ENCODE peak calls at places on chromosomes 4 and X, in ten cellular contexts. A is IMR-90, V is neural progenitor cell, Q is prostate gland, W is HCT116, B is right cardiac atrium, S is A549, C is WERI-Rb-1, Y is breast epithelium, N is H9. D is an unnamed sample. For H3K9me3, the result is how much of the 10 kb centered on the place peaks cover.

GRCh38 chrX:129015381-129015780 is 507.9 kb downstream of the SMARCA1 start:
- DNase-seq in A (no peak), V (no peak), Q (no peak), W (no peak), B (no peak), S (no peak), C (no peak), Y (no peak), N (no peak), D (no peak)

GRCh38 chr4:172830295-172830764 is 338.3 kb upstream of the GALNT7 start:
- DNase-seq in A (peak), V (peak), Q (no peak), W (peak), B (no peak), S (no peak), C (no peak), Y (no peak), N (no peak), D (no peak)

GRCh38 chrX:130726661-130727060 is 176.3 kb downstream of the ENOX2 start:
- DNase-seq in A (peak), V (no peak), Q (no peak), W (no peak), B (no peak), S (no peak), C (no peak), Y (no peak), N (no peak), D (peak)

GRCh38 chr4:69057620-69058409 is 38.5 kb upstream of the UGT2B7 start:
- DNase-seq in A (peak), V (peak), Q (no peak), W (no peak), B (no peak), S (no peak), C (no peak), Y (no peak), N (peak), D (no peak)

GRCh38 chr4:176778491-176778890 is 14.2 kb downstream of the VEGFC start:
- DNase-seq in A (peak), V (no peak), Q (no peak), W (no peak), B (no peak), S (no peak), C (no peak), Y (no peak), N (no peak), D (no peak)

GRCh38 chrX:47843363-47843762 is 6.7 kb downstream of the ZNF81 start:
- DNase-seq in A (no peak), V (no peak), Q (no peak), W (no peak), B (no peak), S (no peak), C (no peak), Y (no peak), N (no peak), D (no peak)

GRCh38 chrX:18984381-18985185 is 669 bp upstream of the PHKA2 start:
- DNase-seq in A (peak), V (peak), Q (peak), W (peak), B (peak), S (peak), C (peak), Y (peak), N (peak), D (peak)

GRCh38 chr4:185149392-185149791 is 6.3 kb downstream of the SLC25A4 start:
- DNase-seq in A (no peak), V (no peak), Q (no peak), W (no peak), B (no peak), S (no peak), C (no peak), Y (no peak), N (no peak), D (no peak)

GRCh38 chrX:131747173-131747572 is 203.3 kb downstream of the OR13H1 start:
- DNase-seq in A (peak), V (no peak), Q (no peak), W (no peak), B (peak), S (peak), C (peak), Y (no peak), N (no peak), D (peak)

GRCh38 chrX:129743835-129744234 is 5.1 kb downstream of the XPNPEP2 start:
- DNase-seq in A (no peak), V (no peak), Q (no peak), W (no peak), B (no peak), S (no peak), C (no peak), Y (no peak), N (no peak), D (no peak)

GRCh38 chrX:134732152-134732551 is 73.9 kb upstream of the PLAC1 start:
- DNase-seq in A (no peak), V (no peak), Q (no peak), W (no peak), B (no peak), S (no peak), C (no peak), Y (no peak), N (no peak), D (no peak)

GRCh38 chr4:174317531-174317930 is 33.8 kb downstream of the CEP44 start:
- DNase-seq in A (peak), V (no peak), Q (no peak), W (no peak), B (no peak), S (no peak), C (no peak), Y (no peak), N (no peak), D (no peak)

GRCh38 chr4:20030108-20030507 is 221.6 kb upstream of the SLIT2 start:
- DNase-seq in A (no peak), V (no peak), Q (no peak), W (no peak), B (no peak), S (no peak), C (no peak), Y (no peak), N (no peak), D (no peak)
- H3K9me3 ChIP-seq in A (under half), V (under half), Q (under half), W (under half), B (under half), S (under half), C (under half), Y (under half), N (under half), D (under half)

DNA sequence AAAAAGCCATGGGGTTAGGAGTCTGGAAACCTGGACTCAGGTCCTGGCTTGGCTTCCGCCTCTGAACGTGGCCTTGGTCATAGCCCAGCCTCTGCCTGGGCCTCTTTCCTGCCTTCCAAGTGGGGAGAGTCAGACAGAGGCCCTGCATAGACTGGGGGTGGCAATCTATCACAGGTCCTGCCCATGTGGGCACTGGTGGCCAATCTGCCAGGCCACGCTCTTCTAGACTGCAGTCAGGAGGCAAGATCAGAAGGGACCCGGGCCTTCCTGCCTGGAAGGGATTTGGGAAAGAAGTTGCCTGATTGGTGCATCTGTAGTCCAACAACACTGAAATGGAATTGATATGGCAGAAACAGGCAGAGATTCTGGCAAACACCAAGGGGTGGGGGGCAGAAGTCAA is 46.1 kb downstream of the CNGA2 start:
- DNase-seq in A (no peak), V (no peak), Q (no peak), W (no peak), B (no peak), S (no peak), C (no peak), Y (no peak), N (no peak), D (no peak)
- H3K9me3 ChIP-seq in A (under half), V (under half), Q (under half), W (under half), B (under half), S (under half), C (under half), Y (under half), N (under half), D (under half)

GRCh38 chrX:110212299-110212698 is 105.6 kb downstream of the AMMECR1 start:
- DNase-seq in A (peak), V (no peak), Q (no peak), W (no peak), B (no peak), S (peak), C (no peak), Y (no peak), N (no peak), D (no peak)

GRCh38 chrX:110210417-110211139 is 107.3 kb downstream of the AMMECR1 start:
- DNase-seq in A (peak), V (no peak), Q (no peak), W (peak), B (no peak), S (peak), C (no peak), Y (no peak), N (no peak), D (no peak)

GRCh38 chrX:110204986-110205385 is 112.9 kb downstream of the AMMECR1 start:
- DNase-seq in A (peak), V (no peak), Q (no peak), W (no peak), B (no peak), S (no peak), C (no peak), Y (no peak), N (no peak), D (no peak)

GRCh38 chrX:110211340-110211739 is 106.5 kb downstream of the AMMECR1 start:
- DNase-seq in A (no peak), V (no peak), Q (no peak), W (no peak), B (no peak), S (no peak), C (no peak), Y (no peak), N (no peak), D (no peak)

DNA sequence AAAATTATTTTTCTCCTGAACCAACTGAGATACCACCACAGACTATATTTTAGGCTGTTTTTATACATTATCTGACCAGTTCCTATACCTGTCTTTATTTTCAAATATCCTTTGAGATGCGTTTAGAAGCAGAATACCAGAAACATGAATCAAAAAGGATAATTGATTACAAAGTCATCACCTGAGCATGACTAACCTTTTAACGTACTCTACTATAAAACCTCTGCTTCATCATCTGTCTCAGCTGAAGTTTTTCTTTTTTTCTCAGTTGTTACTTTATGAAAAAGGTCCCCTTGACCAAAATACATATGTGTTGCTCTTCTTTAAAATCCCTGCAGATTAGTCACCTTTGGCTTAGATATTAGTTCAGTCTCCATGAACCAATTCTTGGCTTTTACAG is 109.8 kb downstream of the AMMECR1 start:
- DNase-seq in A (no peak), V (no peak), Q (no peak), W (no peak), B (no peak), S (no peak), C (no peak), Y (no peak), N (no peak), D (no peak)
- H3K9me3 ChIP-seq in A (under half), V (under half), Q (under half), W (under half), B (under half), S (under half), C (under half), Y (under half), N (under half), D (under half)

DNA sequence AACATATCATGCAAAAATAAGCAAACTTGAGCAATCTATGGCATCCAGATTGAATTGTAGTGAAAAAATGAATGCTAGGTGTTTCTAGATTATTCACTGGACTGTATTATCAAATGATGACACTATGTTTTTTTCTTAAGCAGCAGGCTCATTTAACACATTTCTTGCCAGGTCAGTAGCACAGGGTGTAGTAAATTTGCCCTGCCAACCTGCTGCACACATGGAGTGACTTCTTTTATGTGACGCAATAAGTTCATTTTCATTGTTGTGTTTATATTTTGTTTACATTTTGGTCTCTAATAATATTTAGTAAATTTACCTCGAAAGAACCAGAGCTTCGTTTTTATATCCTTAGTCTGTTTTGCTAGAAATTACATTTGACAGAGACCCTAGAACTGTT is 9.5 kb downstream of the VBP1 start:
- DNase-seq in A (no peak), V (no peak), Q (no peak), W (no peak), B (no peak), S (no peak), C (no peak), Y (no peak), N (no peak), D (no peak)
- H3K9me3 ChIP-seq in A (under half), V (under half), Q (under half), W (under half), B (under half), S (under half), C (under half), Y (under half), N (under half), D (under half)

GRCh38 chr4:26108024-26108423 is 194.0 kb downstream of the SMIM20 start:
- DNase-seq in A (no peak), V (no peak), Q (no peak), W (no peak), B (no peak), S (no peak), C (no peak), Y (no peak), N (no peak), D (no peak)

GRCh38 chr4:26105815-26106699 is 192.0 kb downstream of the SMIM20 start:
- DNase-seq in A (peak), V (no peak), Q (no peak), W (peak), B (no peak), S (no peak), C (no peak), Y (no peak), N (no peak), D (no peak)

GRCh38 chr4:26105372-26105771 is 191.4 kb downstream of the SMIM20 start:
- DNase-seq in A (peak), V (no peak), Q (no peak), W (no peak), B (no peak), S (no peak), C (no peak), Y (no peak), N (no peak), D (no peak)

GRCh38 chr4:26113339-26113940 is 199.4 kb downstream of the SMIM20 start:
- DNase-seq in A (no peak), V (no peak), Q (no peak), W (no peak), B (no peak), S (no peak), C (no peak), Y (no peak), N (no peak), D (no peak)

GRCh38 chr4:26110493-26110892 is 196.5 kb downstream of the SMIM20 start:
- DNase-seq in A (no peak), V (no peak), Q (no peak), W (no peak), B (no peak), S (no peak), C (no peak), Y (no peak), N (no peak), D (no peak)
- H3K9me3 ChIP-seq in A (under half), V (under half), Q (under half), W (under half), B (under half), S (under half), C (under half), Y (under half), N (under half), D (under half)

GRCh38 chr4:93152461-93152860 is 676.1 kb upstream of the ATOH1 start:
- DNase-seq in A (no peak), V (no peak), Q (no peak), W (no peak), B (no peak), S (no peak), C (no peak), Y (no peak), N (no peak), D (no peak)
- H3K9me3 ChIP-seq in A (under half), V (under half), Q (under half), W (under half), B (under half), S (under half), C (under half), Y (under half), N (under half), D (under half)

GRCh38 chrX:143754183-143754582 is 33.6 kb upstream of the SPANXN2 start:
- DNase-seq in A (no peak), V (no peak), Q (no peak), W (no peak), B (no peak), S (no peak), C (no peak), Y (no peak), N (no peak), D (no peak)
- H3K9me3 ChIP-seq in A (under half), V (under half), Q (under half), W (under half), B (under half), S (under half), C (under half), Y (under half), N (under half), D (under half)

DNA sequence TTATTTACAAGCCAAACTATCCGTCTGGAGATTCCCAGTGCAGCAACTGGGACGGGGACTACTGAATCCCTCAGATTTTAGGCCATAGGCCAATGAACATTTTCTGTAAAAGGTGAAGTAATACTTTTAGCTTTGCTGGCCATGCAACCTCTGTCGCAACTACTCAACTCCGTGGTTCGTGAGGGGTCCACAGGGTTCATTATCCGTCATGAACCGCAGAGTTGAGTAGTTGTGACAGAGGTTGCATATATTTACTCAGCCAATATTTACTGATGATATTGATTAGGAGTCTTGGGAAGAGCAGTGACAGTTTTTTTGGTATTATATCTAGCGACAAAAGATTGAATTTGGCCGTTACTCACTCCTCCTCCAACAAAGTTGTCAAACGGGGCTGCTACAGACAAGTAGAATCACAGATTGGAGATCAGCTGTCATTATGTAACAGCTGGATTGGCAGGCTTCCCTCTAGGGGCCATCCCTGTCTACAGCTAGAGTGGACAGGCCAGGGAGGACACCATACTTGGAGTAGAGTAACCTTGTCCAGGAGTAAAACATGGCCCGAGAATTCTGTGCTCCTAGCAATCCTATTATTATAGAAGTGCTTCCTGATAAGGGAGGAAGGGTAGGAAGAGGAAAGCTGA is 37.2 kb upstream of the CD38 start:
- DNase-seq in A (no peak), V (no peak), Q (no peak), W (no peak), B (no peak), S (no peak), C (no peak), Y (no peak), N (no peak), D (no peak)
- H3K9me3 ChIP-seq in A (under half), V (under half), Q (under half), W (under half), B (under half), S (under half), C (under half), Y (under half), N (under half), D (under half)

D was measured in psoas muscle.